ENCODE peak calls at places on chromosomes 13 and 19, in nine cellular contexts. N is HT-29, O is iris pigment epithelial cell, Q is AG09319, Y is left lung, U is hippocampal formation, T is fibroblast of mammary gland, W is sciatic nerve, B is neural crest cell. L is an unnamed sample.

GRCh38 chr13:75481176-75482069 is 546 bp downstream of the TBC1D4 start:
- DNase-seq in N (peak), O (peak), Q (no peak), Y (peak), U (no peak), T (no peak), W (peak), B (peak), L (peak)

GRCh38 chr19:45782820-45783785 is 813 bp upstream of the DMPK start:
- DNase-seq in N (no peak), O (peak), Q (no peak), Y (no peak), U (no peak), T (peak), W (no peak), B (no peak), L (peak)

GRCh38 chr13:60572003-60572792 is 175.2 kb downstream of the TDRD3 start:
- DNase-seq in N (peak), O (peak), Q (no peak), Y (no peak), U (no peak), T (peak), W (no peak), B (no peak), L (peak)

GRCh38 chr13:80132741-80133601 is 208.0 kb downstream of the SPRY2 start:
- DNase-seq in N (peak), O (peak), Q (no peak), Y (no peak), U (peak), T (peak), W (no peak), B (peak), L (peak)

GRCh38 chr19:17073869-17074627 is 1.2 kb downstream of the HAUS8 start:
- DNase-seq in N (peak), O (peak), Q (no peak), Y (peak), U (no peak), T (no peak), W (no peak), B (no peak), L (peak)

GRCh38 chr13:102902789-102903347 is 57.0 kb downstream of the ERCC5 start:
- DNase-seq in N (no peak), O (no peak), Q (no peak), Y (peak), U (no peak), T (no peak), W (no peak), B (no peak), L (no peak)

GRCh38 chr19:3028305-3029069 is 593 bp downstream of the TLE2 start:
- DNase-seq in N (no peak), O (no peak), Q (no peak), Y (no peak), U (no peak), T (no peak), W (no peak), B (no peak), L (no peak)

GRCh38 chr13:65921933-65922332 is 1308.2 kb downstream of the PCDH9 start:
- DNase-seq in N (no peak), O (peak), Q (no peak), Y (no peak), U (no peak), T (peak), W (no peak), B (no peak), L (no peak)